ENCODE peak calls at places on chromosomes 5 and 9, in eight cellular contexts. One of them, this sample, is unnamed.

GRCh38 chr9:88786291-88787054 is 204.8 kb upstream of the S1PR3 start:
- DNase-seq in neural progenitor cell: no peak
- DNase-seq in CD4-positive, CD25-positive, alpha-beta regulatory T cell: no peak
- DNase-seq in upper lobe of left lung: no peak
- DNase-seq in astrocyte: peak; percentile 67
- DNase-seq in A549: no peak
- DNase-seq in psoas muscle: no peak
- DNase-seq in RWPE2: no peak
- DNase-seq in this sample: no peak

GRCh38 chr9:2043881-2044462 is 28.8 kb downstream of the SMARCA2 start:
- DNase-seq in neural progenitor cell: no peak
- DNase-seq in CD4-positive, CD25-positive, alpha-beta regulatory T cell: no peak
- DNase-seq in upper lobe of left lung: no peak
- DNase-seq in astrocyte: no peak
- DNase-seq in A549: no peak
- DNase-seq in psoas muscle: no peak
- DNase-seq in RWPE2: no peak
- DNase-seq in this sample: no peak

GRCh38 chr5:81638471-81638870 is 112.4 kb downstream of the SSBP2 start:
- DNase-seq in neural progenitor cell: no peak
- DNase-seq in CD4-positive, CD25-positive, alpha-beta regulatory T cell: no peak
- DNase-seq in upper lobe of left lung: no peak
- DNase-seq in astrocyte: peak; percentile 49
- DNase-seq in A549: no peak
- DNase-seq in psoas muscle: no peak
- DNase-seq in RWPE2: no peak
- DNase-seq in this sample: no peak

GRCh38 chr5:12902611-12903010 is 998.4 kb upstream of the CTNND2 start:
- DNase-seq in neural progenitor cell: no peak
- DNase-seq in CD4-positive, CD25-positive, alpha-beta regulatory T cell: no peak
- DNase-seq in upper lobe of left lung: no peak
- DNase-seq in astrocyte: no peak
- DNase-seq in A549: no peak
- DNase-seq in psoas muscle: no peak
- DNase-seq in RWPE2: no peak
- DNase-seq in this sample: no peak

GRCh38 chr5:133944263-133945230 is 23.9 kb downstream of the C5orf15 start:
- DNase-seq in neural progenitor cell: peak; percentile 81
- DNase-seq in CD4-positive, CD25-positive, alpha-beta regulatory T cell: no peak
- DNase-seq in upper lobe of left lung: no peak
- DNase-seq in astrocyte: peak; percentile 23
- DNase-seq in A549: peak; percentile 74
- DNase-seq in psoas muscle: no peak
- DNase-seq in RWPE2: no peak
- DNase-seq in this sample: peak; percentile 82

GRCh38 chr9:20361656-20362570 is 260.4 kb downstream of the MLLT3 start:
- DNase-seq in neural progenitor cell: no peak
- DNase-seq in CD4-positive, CD25-positive, alpha-beta regulatory T cell: no peak
- DNase-seq in upper lobe of left lung: no peak
- DNase-seq in astrocyte: no peak
- DNase-seq in A549: no peak
- DNase-seq in psoas muscle: no peak
- DNase-seq in RWPE2: no peak
- DNase-seq in this sample: no peak

GRCh38 chr5:172436874-172437369 is 17.4 kb downstream of the SH3PXD2B start:
- DNase-seq in neural progenitor cell: no peak
- DNase-seq in CD4-positive, CD25-positive, alpha-beta regulatory T cell: no peak
- DNase-seq in upper lobe of left lung: no peak
- DNase-seq in astrocyte: no peak
- DNase-seq in A549: no peak
- DNase-seq in psoas muscle: no peak
- DNase-seq in RWPE2: no peak
- DNase-seq in this sample: no peak

GRCh38 chr9:110146371-110146770 is 61.6 kb downstream of the C9orf152 start:
- DNase-seq in neural progenitor cell: no peak
- DNase-seq in CD4-positive, CD25-positive, alpha-beta regulatory T cell: no peak
- DNase-seq in upper lobe of left lung: no peak
- DNase-seq in astrocyte: no peak
- DNase-seq in A549: no peak
- DNase-seq in psoas muscle: no peak
- DNase-seq in RWPE2: no peak
- DNase-seq in this sample: no peak

GRCh38 chr9:35258665-35259474 is 97.1 kb downstream of the UNC13B start:
- DNase-seq in neural progenitor cell: peak; percentile 71
- DNase-seq in CD4-positive, CD25-positive, alpha-beta regulatory T cell: peak; percentile 4
- DNase-seq in upper lobe of left lung: no peak
- DNase-seq in astrocyte: peak; percentile 44
- DNase-seq in A549: peak; percentile 13
- DNase-seq in psoas muscle: peak; percentile 68
- DNase-seq in RWPE2: no peak
- DNase-seq in this sample: peak; percentile 66

GRCh38 chr5:108560581-108560980 is 178.7 kb upstream of the FBXL17 start:
- DNase-seq in neural progenitor cell: no peak
- DNase-seq in CD4-positive, CD25-positive, alpha-beta regulatory T cell: no peak
- DNase-seq in upper lobe of left lung: no peak
- DNase-seq in astrocyte: peak; percentile 79
- DNase-seq in A549: no peak
- DNase-seq in psoas muscle: peak; percentile 41
- DNase-seq in RWPE2: no peak
- DNase-seq in this sample: peak; percentile 15

GRCh38 chr5:110790673-110791072 is 51.9 kb downstream of the SLC25A46 start:
- DNase-seq in neural progenitor cell: no peak
- DNase-seq in CD4-positive, CD25-positive, alpha-beta regulatory T cell: no peak
- DNase-seq in upper lobe of left lung: no peak
- DNase-seq in astrocyte: peak; percentile 58
- DNase-seq in A549: no peak
- DNase-seq in psoas muscle: no peak
- DNase-seq in RWPE2: no peak
- DNase-seq in this sample: peak; percentile 53

GRCh38 chr5:125011419-125011818 is 265.0 kb upstream of the ZNF608 start:
- DNase-seq in neural progenitor cell: no peak
- DNase-seq in CD4-positive, CD25-positive, alpha-beta regulatory T cell: no peak
- DNase-seq in upper lobe of left lung: no peak
- DNase-seq in astrocyte: no peak
- DNase-seq in A549: no peak
- DNase-seq in psoas muscle: no peak
- DNase-seq in RWPE2: no peak
- DNase-seq in this sample: peak; percentile 75

GRCh38 chr9:92964981-92965758 is 17.8 kb downstream of the FGD3 start:
- DNase-seq in neural progenitor cell: no peak
- DNase-seq in CD4-positive, CD25-positive, alpha-beta regulatory T cell: no peak
- DNase-seq in upper lobe of left lung: peak; percentile 52
- DNase-seq in astrocyte: no peak
- DNase-seq in A549: no peak
- DNase-seq in psoas muscle: no peak
- DNase-seq in RWPE2: peak; percentile 44
- DNase-seq in this sample: no peak

GRCh38 chr9:87683751-87684626 is 41.9 kb upstream of the CTSL start:
- DNase-seq in neural progenitor cell: no peak
- DNase-seq in CD4-positive, CD25-positive, alpha-beta regulatory T cell: no peak
- DNase-seq in upper lobe of left lung: peak; percentile 65
- DNase-seq in astrocyte: no peak
- DNase-seq in A549: no peak
- DNase-seq in psoas muscle: no peak
- DNase-seq in RWPE2: no peak
- DNase-seq in this sample: no peak

GRCh38 chr5:76861616-76862015 is 11.8 kb downstream of the S100Z start:
- DNase-seq in neural progenitor cell: no peak
- DNase-seq in CD4-positive, CD25-positive, alpha-beta regulatory T cell: no peak
- DNase-seq in upper lobe of left lung: no peak
- DNase-seq in astrocyte: peak; percentile 46
- DNase-seq in A549: no peak
- DNase-seq in psoas muscle: no peak
- DNase-seq in RWPE2: no peak
- DNase-seq in this sample: peak; percentile 44

GRCh38 chr5:143432658-143433239 is 29.3 kb upstream of the NR3C1 start:
- DNase-seq in neural progenitor cell: no peak
- DNase-seq in CD4-positive, CD25-positive, alpha-beta regulatory T cell: no peak
- DNase-seq in upper lobe of left lung: no peak
- DNase-seq in astrocyte: no peak
- DNase-seq in A549: peak; percentile 53
- DNase-seq in psoas muscle: no peak
- DNase-seq in RWPE2: no peak
- DNase-seq in this sample: no peak

DNA sequence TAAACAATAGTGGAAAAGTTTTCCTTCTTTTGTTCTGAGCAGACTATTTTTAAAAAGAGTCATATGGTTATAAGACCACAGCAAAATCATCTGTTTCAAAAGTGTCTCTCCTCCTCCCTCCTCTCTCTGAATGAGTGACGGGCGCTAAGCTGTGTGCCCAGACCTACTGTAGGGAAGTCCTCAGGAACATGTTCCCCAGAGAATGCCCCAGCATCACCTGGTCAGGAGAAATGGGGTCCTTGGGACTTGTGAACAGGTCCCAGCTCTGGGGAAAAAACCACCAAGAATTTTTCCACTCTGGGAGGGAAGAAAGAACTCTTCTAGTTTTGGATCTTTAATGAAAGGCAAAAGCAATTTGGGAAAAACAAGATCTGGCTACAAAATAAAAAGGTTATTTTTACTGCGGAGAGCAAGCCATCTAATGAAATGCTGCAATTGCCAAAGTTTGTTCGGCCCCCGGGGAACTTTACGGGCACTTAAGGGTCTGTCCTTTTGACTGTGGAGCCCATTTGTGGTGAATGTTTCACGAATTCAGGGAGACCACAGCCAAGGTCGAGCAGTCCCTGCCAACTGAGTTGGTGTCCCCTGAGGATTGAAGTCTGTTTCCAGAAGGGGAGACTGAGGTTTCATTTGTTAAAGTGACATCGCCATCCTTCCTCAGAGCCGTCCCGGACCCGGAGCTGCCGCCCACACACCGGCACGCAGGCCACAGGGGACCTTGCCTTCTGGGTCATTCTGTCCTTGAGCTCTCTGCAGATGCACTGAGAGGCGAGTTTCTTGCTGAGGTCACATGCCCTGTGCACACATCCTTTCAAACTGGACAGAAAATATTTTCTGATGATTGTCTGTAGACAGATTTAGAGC is 25.8 kb downstream of the BOD1 start:
- DNase-seq in neural progenitor cell: no peak
- DNase-seq in CD4-positive, CD25-positive, alpha-beta regulatory T cell: no peak
- DNase-seq in upper lobe of left lung: peak; percentile 62
- DNase-seq in astrocyte: no peak
- DNase-seq in A549: no peak
- DNase-seq in psoas muscle: peak; percentile 26
- DNase-seq in RWPE2: no peak
- DNase-seq in this sample: no peak
- H3K9me3 ChIP-seq in neural progenitor cell: peaks cover 9% of the 10 kb centered on the region
- H3K9me3 ChIP-seq in CD4-positive, CD25-positive, alpha-beta regulatory T cell: peaks cover 43% of the 10 kb centered on the region
- H3K9me3 ChIP-seq in upper lobe of left lung: peaks cover 20% of the 10 kb centered on the region
- H3K9me3 ChIP-seq in astrocyte: peaks cover 20% of the 10 kb centered on the region
- H3K9me3 ChIP-seq in A549: peaks cover 66% of the 10 kb centered on the region
- H3K9me3 ChIP-seq in psoas muscle: peaks cover 10% of the 10 kb centered on the region
- H3K9me3 ChIP-seq in RWPE2: peaks cover 15% of the 10 kb centered on the region
- H3K9me3 ChIP-seq in this sample: peaks cover 24% of the 10 kb centered on the region

GRCh38 chr5:150300496-150301169 is 2.1 kb downstream of the ARSI start:
- DNase-seq in neural progenitor cell: peak; percentile 57
- DNase-seq in CD4-positive, CD25-positive, alpha-beta regulatory T cell: no peak
- DNase-seq in upper lobe of left lung: no peak
- DNase-seq in astrocyte: no peak
- DNase-seq in A549: no peak
- DNase-seq in psoas muscle: no peak
- DNase-seq in RWPE2: no peak
- DNase-seq in this sample: no peak
- H3K4me3 ChIP-seq in neural progenitor cell: peak overlapping the region; percentile 49
- H3K4me3 ChIP-seq in CD4-positive, CD25-positive, alpha-beta regulatory T cell: no peak overlapping the region
- H3K4me3 ChIP-seq in upper lobe of left lung: no peak overlapping the region
- H3K4me3 ChIP-seq in astrocyte: no peak overlapping the region
- H3K4me3 ChIP-seq in A549: no peak overlapping the region
- H3K4me3 ChIP-seq in psoas muscle: no peak overlapping the region
- H3K4me3 ChIP-seq in RWPE2: no peak overlapping the region
- H3K4me3 ChIP-seq in this sample: no peak overlapping the region

DNA sequence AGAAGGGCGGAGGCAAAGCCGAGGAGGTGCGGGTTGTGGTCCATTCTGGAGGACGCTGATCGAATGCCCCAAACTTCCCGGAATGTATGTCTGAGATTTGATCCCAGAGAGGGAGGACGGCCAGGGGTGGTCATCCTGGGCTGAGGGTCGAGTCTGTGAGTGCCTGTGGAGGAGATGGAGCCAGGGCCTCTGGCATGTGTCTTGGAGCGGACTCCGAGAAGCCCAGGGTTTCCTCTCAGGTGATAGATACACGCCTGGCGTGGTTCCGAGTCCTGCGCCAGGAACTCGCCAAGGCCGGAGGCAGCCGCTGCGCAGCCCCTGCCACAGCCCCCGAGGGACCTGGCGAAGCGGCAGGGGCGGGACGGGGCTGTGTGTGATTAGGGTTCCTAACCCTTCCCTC is 363 bp downstream of the ZNF454 start:
- DNase-seq in neural progenitor cell: no peak
- DNase-seq in CD4-positive, CD25-positive, alpha-beta regulatory T cell: no peak
- DNase-seq in upper lobe of left lung: peak; percentile 76
- DNase-seq in astrocyte: peak; percentile 13
- DNase-seq in A549: no peak
- DNase-seq in psoas muscle: peak; percentile 18
- DNase-seq in RWPE2: no peak
- DNase-seq in this sample: no peak
- H3K9me3 ChIP-seq in neural progenitor cell: no peaks in the 10 kb centered on the region
- H3K9me3 ChIP-seq in CD4-positive, CD25-positive, alpha-beta regulatory T cell: peaks cover 84% of the 10 kb centered on the region
- H3K9me3 ChIP-seq in upper lobe of left lung: peaks cover 73% of the 10 kb centered on the region
- H3K9me3 ChIP-seq in astrocyte: peaks cover 57% of the 10 kb centered on the region
- H3K9me3 ChIP-seq in A549: peaks cover 44% of the 10 kb centered on the region
- H3K9me3 ChIP-seq in psoas muscle: peaks cover 45% of the 10 kb centered on the region
- H3K9me3 ChIP-seq in RWPE2: peaks cover 37% of the 10 kb centered on the region
- H3K9me3 ChIP-seq in this sample: peaks cover 32% of the 10 kb centered on the region

DNA sequence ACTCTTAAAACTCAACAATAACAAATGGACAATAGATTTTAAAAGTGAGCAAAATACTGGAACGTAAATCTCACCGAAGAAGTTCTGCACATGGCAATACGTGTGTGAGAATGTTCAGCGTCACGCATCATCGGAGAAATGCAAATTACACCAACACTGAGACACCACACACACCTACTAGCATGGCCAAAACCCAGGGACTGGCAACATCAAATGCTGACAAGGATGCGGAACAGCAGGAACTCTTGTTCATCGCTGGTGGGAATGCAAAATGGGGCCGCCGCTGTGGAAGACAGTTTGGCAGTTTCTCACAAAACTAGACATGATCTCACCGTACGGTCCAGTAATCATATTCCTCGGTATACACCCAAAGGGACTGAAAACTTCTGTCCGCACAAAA is 21.6 kb upstream of the CLPTM1L start:
- DNase-seq in neural progenitor cell: no peak
- DNase-seq in CD4-positive, CD25-positive, alpha-beta regulatory T cell: no peak
- DNase-seq in upper lobe of left lung: no peak
- DNase-seq in astrocyte: no peak
- DNase-seq in A549: no peak
- DNase-seq in psoas muscle: no peak
- DNase-seq in RWPE2: no peak
- DNase-seq in this sample: no peak
- H3K4me3 ChIP-seq in neural progenitor cell: no peak overlapping the region
- H3K4me3 ChIP-seq in CD4-positive, CD25-positive, alpha-beta regulatory T cell: no peak overlapping the region
- H3K4me3 ChIP-seq in upper lobe of left lung: no peak overlapping the region
- H3K4me3 ChIP-seq in astrocyte: no peak overlapping the region
- H3K4me3 ChIP-seq in A549: no peak overlapping the region
- H3K4me3 ChIP-seq in psoas muscle: no peak overlapping the region
- H3K4me3 ChIP-seq in RWPE2: no peak overlapping the region
- H3K4me3 ChIP-seq in this sample: no peak overlapping the region

GRCh38 chr9:123912167-123912897 is 17.6 kb downstream of the DENND1A start:
- DNase-seq in neural progenitor cell: no peak
- DNase-seq in CD4-positive, CD25-positive, alpha-beta regulatory T cell: no peak
- DNase-seq in upper lobe of left lung: no peak
- DNase-seq in astrocyte: no peak
- DNase-seq in A549: no peak
- DNase-seq in psoas muscle: no peak
- DNase-seq in RWPE2: no peak
- DNase-seq in this sample: no peak
- H3K9me3 ChIP-seq in neural progenitor cell: no peaks in the 10 kb centered on the region
- H3K9me3 ChIP-seq in CD4-positive, CD25-positive, alpha-beta regulatory T cell: no peaks in the 10 kb centered on the region
- H3K9me3 ChIP-seq in upper lobe of left lung: no peaks in the 10 kb centered on the region
- H3K9me3 ChIP-seq in astrocyte: no peaks in the 10 kb centered on the region
- H3K9me3 ChIP-seq in A549: no peaks in the 10 kb centered on the region
- H3K9me3 ChIP-seq in psoas muscle: no peaks in the 10 kb centered on the region
- H3K9me3 ChIP-seq in RWPE2: peaks cover 4% of the 10 kb centered on the region
- H3K9me3 ChIP-seq in this sample: no peaks in the 10 kb centered on the region

This sample was measured in PC-3.